ENCODE peak calls at places on chromosomes 2 and 18, in seven cellular contexts. S, T, N, O, U, A and G are unnamed samples.

GRCh38 chr2:75221872-75222271 is 22.6 kb upstream of the TACR1 start:
- DNase-seq in A (no peak), T (peak; percentile 86), U (no peak), N (no peak), O (no peak), S (no peak), G (peak; percentile 68)

GRCh38 chr18:68438983-68439382 is 275.9 kb downstream of the TMX3 start:
- DNase-seq in A (no peak), U (no peak), S (no peak), N (no peak), T (peak; percentile 75), O (no peak), G (peak; percentile 57)

GRCh38 chr18:50749421-50749820 is 70.4 kb downstream of the MRO start:
- DNase-seq in O (no peak), T (no peak), S (no peak), N (no peak), A (no peak), U (no peak), G (no peak)

GRCh38 chr2:20208487-20208882 is 16.4 kb downstream of the SDC1 start:
- DNase-seq in O (no peak), T (no peak), S (peak; percentile 63), A (no peak), U (no peak), N (peak; percentile 49), G (no peak)

GRCh38 chr2:231710751-231711676 is 2.7 kb downstream of the PTMA start:
- DNase-seq in A (peak; percentile 71), N (peak; percentile 54), U (peak; percentile 52), O (no peak), T (peak; percentile 23), S (peak; percentile 55), G (no peak)

GRCh38 chr2:119545754-119546445 is 1.7 kb downstream of the CFAP221 start:
- DNase-seq in O (no peak), U (no peak), N (no peak), T (peak; percentile 87), S (no peak), A (no peak), G (no peak)

GRCh38 chr2:235135195-235135965 is 183.6 kb downstream of the SH3BP4 start:
- DNase-seq in N (no peak), A (no peak), T (no peak), O (no peak), S (no peak), U (no peak), G (no peak)

GRCh38 chr2:102932521-102932920 is 170.7 kb downstream of the TMEM182 start:
- DNase-seq in S (peak; percentile 22), T (no peak), N (no peak), O (no peak), A (no peak), U (no peak), G (peak; percentile 13)

GRCh38 chr2:10911291-10912075 is at the start of gene KCNF1:
- DNase-seq in T (peak; percentile 63), U (peak; percentile 61), A (no peak), S (peak; percentile 70), O (no peak), N (no peak), G (peak; percentile 61)

GRCh38 chr2:13550832-13551231 is 834.1 kb downstream of the TRIB2 start:
- DNase-seq in S (no peak), A (no peak), U (no peak), N (no peak), O (no peak), T (peak; percentile 16), G (no peak)

GRCh38 chr2:237453671-237454070 is 33.4 kb upstream of the MLPH start:
- DNase-seq in N (no peak), T (no peak), A (no peak), O (no peak), U (no peak), S (no peak), G (no peak)

GRCh38 chr2:150075831-150076230 is 411.6 kb downstream of the RND3 start:
- DNase-seq in T (peak; percentile 91), N (no peak), S (no peak), O (no peak), U (no peak), A (no peak), G (peak; percentile 88)

GRCh38 chr2:150081775-150082517 is 405.5 kb downstream of the RND3 start:
- DNase-seq in S (peak; percentile 11), U (no peak), T (no peak), O (no peak), N (no peak), A (no peak), G (peak; percentile 48)

GRCh38 chr2:150080115-150080514 is 407.4 kb downstream of the RND3 start:
- DNase-seq in T (peak; percentile 78), S (no peak), N (no peak), U (no peak), A (no peak), O (no peak), G (no peak)

DNA sequence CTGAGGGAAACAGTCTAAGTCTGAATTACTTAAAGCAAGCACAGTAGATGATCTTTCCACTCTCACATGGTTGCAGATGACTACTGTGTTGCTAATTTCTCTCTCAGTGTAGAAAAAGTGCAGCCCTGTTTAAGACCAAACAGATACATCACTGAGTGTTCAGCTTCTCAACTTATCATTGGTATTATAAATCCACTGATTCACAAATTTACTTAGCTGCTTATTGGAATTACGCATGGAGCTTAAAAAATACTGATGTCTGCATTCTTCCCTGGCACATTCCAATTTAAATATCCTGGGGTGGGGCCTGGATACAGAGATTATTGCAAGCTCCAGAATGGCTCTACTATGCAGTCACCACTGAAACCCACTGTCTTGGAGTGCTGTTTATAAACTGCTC is 411.2 kb downstream of the RND3 start:
- DNase-seq in O (no peak), T (peak; percentile 82), N (no peak), A (no peak), S (no peak), U (no peak), G (peak; percentile 84)
- H3K4me3 ChIP-seq in O (no peak overlapping the region), T (no peak overlapping the region), N (no peak overlapping the region), A (no peak overlapping the region), S (no peak overlapping the region), U (no peak overlapping the region), G (no peak overlapping the region)

GRCh38 chr2:54649191-54649590 is 74.3 kb upstream of the EML6 start:
- DNase-seq in T (no peak), U (no peak), S (no peak), N (no peak), A (no peak), O (no peak), G (no peak)

GRCh38 chr2:54646170-54646927 is 77.1 kb upstream of the EML6 start:
- DNase-seq in N (no peak), S (no peak), A (no peak), T (no peak), O (no peak), U (no peak), G (no peak)

GRCh38 chr2:54650612-54651011 is 72.8 kb upstream of the EML6 start:
- DNase-seq in U (no peak), T (no peak), O (no peak), N (no peak), A (no peak), S (no peak), G (no peak)

GRCh38 chr2:54649633-54650032 is 73.8 kb upstream of the EML6 start:
- DNase-seq in N (no peak), T (no peak), S (no peak), O (no peak), U (no peak), A (no peak), G (no peak)

GRCh38 chr2:54648256-54648655 is 75.2 kb upstream of the EML6 start:
- DNase-seq in A (no peak), T (no peak), O (no peak), N (no peak), S (no peak), U (no peak), G (no peak)
- H3K36me3 ChIP-seq in A (peaks cover 100% of the 10 kb centered on the region), T (peaks cover 30% of the 10 kb centered on the region), O (peaks cover 48% of the 10 kb centered on the region), N (peaks cover 88% of the 10 kb centered on the region), S (peaks cover 11% of the 10 kb centered on the region), U (peaks cover 53% of the 10 kb centered on the region), G (peaks cover 44% of the 10 kb centered on the region)

GRCh38 chr18:33231474-33232317 is 208.8 kb downstream of the CCDC178 start:
- DNase-seq in T (peak; percentile 47), S (peak; percentile 89), O (peak; percentile 17), A (peak; percentile 50), N (peak; percentile 71), U (peak; percentile 64), G (peak; percentile 63)

GRCh38 chr18:33232318-33232626 is 208.2 kb downstream of the CCDC178 start:
- DNase-seq in N (no peak), S (no peak), T (no peak), O (no peak), A (no peak), U (no peak), G (no peak)
- TF ChIP-seq CTCF in N (no peak), S (no peak), T (no peak), O (no peak), A (no peak), U (no peak), G (no peak)

GRCh38 chr2:21382980-21383520 is 259.3 kb downstream of the TDRD15 start:
- DNase-seq in O (no peak), N (no peak), S (no peak), A (no peak), T (no peak), U (no peak), G (no peak)
- H3K4me3 ChIP-seq in O (no peak overlapping the region), N (no peak overlapping the region), S (no peak overlapping the region), A (no peak overlapping the region), T (no peak overlapping the region), U (no peak overlapping the region), G (no peak overlapping the region)

GRCh38 chr2:104976603-104977120 is 61.2 kb upstream of the MRPS9 start:
- DNase-seq in N (peak; percentile 14), T (no peak), S (no peak), U (peak; percentile 27), O (peak; percentile 62), A (no peak), G (no peak)
- H3K36me3 ChIP-seq in N (no peaks in the 10 kb centered on the region), T (no peaks in the 10 kb centered on the region), S (no peaks in the 10 kb centered on the region), U (no peaks in the 10 kb centered on the region), O (no peaks in the 10 kb centered on the region), A (no peaks in the 10 kb centered on the region), G (no peaks in the 10 kb centered on the region)

GRCh38 chr2:48175254-48175653 is 269.0 kb upstream of the FBXO11 start:
- DNase-seq in S (no peak), U (no peak), O (no peak), A (no peak), T (peak; percentile 69), N (no peak), G (no peak)
- TF ChIP-seq CTCF in S (no peak), U (no peak), O (no peak), A (no peak), T (no peak), N (no peak), G (no peak)

GRCh38 chr2:194103941-194104655 is 1552.9 kb upstream of the SLC39A10 start:
- DNase-seq in S (no peak), U (no peak), T (no peak), A (no peak), N (no peak), O (no peak), G (no peak)
- H3K4me3 ChIP-seq in S (no peak overlapping the region), U (no peak overlapping the region), T (no peak overlapping the region), A (no peak overlapping the region), N (no peak overlapping the region), O (no peak overlapping the region), G (no peak overlapping the region)